ENCODE peak calls at places on chromosomes 12 and 14, in eight cellular contexts. Y, K, I, G, X, S, D and A are unnamed samples.

GRCh38 chr14:62269204-62269603 is 507.0 kb downstream of the SNAPC1 start:
- DNase-seq in Y (peak), K (no peak), I (no peak), G (no peak), X (peak), S (no peak), D (peak), A (no peak)

GRCh38 chr14:23137221-23138172 is 18.4 kb upstream of the CEBPE start:
- DNase-seq in Y (no peak), K (no peak), I (no peak), G (no peak), X (no peak), S (no peak), D (no peak), A (no peak)

GRCh38 chr12:107442593-107442992 is 243.0 kb upstream of the PWP1 start:
- DNase-seq in Y (no peak), K (no peak), I (no peak), G (no peak), X (peak), S (no peak), D (peak), A (no peak)

GRCh38 chr14:34180428-34180827 is 229.6 kb upstream of the EGLN3 start:
- DNase-seq in Y (no peak), K (no peak), I (no peak), G (no peak), X (no peak), S (no peak), D (no peak), A (no peak)

GRCh38 chr12:122614839-122615238 is 87.8 kb downstream of the KNTC1 start:
- DNase-seq in Y (no peak), K (no peak), I (no peak), G (no peak), X (peak), S (no peak), D (peak), A (no peak)

GRCh38 chr12:46369474-46370379 is 2.8 kb downstream of the SLC38A2 start:
- DNase-seq in Y (no peak), K (no peak), I (no peak), G (no peak), X (no peak), S (no peak), D (no peak), A (no peak)

GRCh38 chr12:52367876-52368275 is 595 bp upstream of the KRT85 start:
- DNase-seq in Y (no peak), K (peak), I (no peak), G (no peak), X (no peak), S (no peak), D (no peak), A (no peak)

GRCh38 chr12:591571-592505 is 71.4 kb downstream of the NINJ2 start:
- DNase-seq in Y (no peak), K (no peak), I (no peak), G (no peak), X (no peak), S (no peak), D (no peak), A (no peak)

GRCh38 chr12:46402451-46402850 is 29.9 kb upstream of the SLC38A2 start:
- DNase-seq in Y (no peak), K (no peak), I (no peak), G (no peak), X (peak), S (no peak), D (peak), A (no peak)

GRCh38 chr12:124742111-124742510 is 121.6 kb downstream of the SCARB1 start:
- DNase-seq in Y (no peak), K (no peak), I (no peak), G (no peak), X (no peak), S (no peak), D (no peak), A (no peak)

GRCh38 chr12:44247588-44247987 is 411.7 kb downstream of the TMEM117 start:
- DNase-seq in Y (peak), K (no peak), I (no peak), G (no peak), X (no peak), S (peak), D (no peak), A (no peak)
- TF ChIP-seq CTCF in Y (no peak), K (no peak), I (no peak), G (no peak), X (no peak), S (peak), D (no peak), A (no peak)

GRCh38 chr14:100028990-100029677 is 36.1 kb upstream of the EVL start:
- DNase-seq in Y (no peak), K (no peak), I (no peak), G (no peak), X (peak), S (no peak), D (peak), A (no peak)

GRCh38 chr14:100030441-100031153 is 34.6 kb upstream of the EVL start:
- DNase-seq in Y (no peak), K (no peak), I (no peak), G (peak), X (peak), S (no peak), D (peak), A (no peak)

GRCh38 chr14:100032749-100033148 is 32.5 kb upstream of the EVL start:
- DNase-seq in Y (no peak), K (no peak), I (no peak), G (no peak), X (no peak), S (no peak), D (no peak), A (no peak)

GRCh38 chr14:100033347-100034052 is 31.7 kb upstream of the EVL start:
- DNase-seq in Y (no peak), K (no peak), I (no peak), G (no peak), X (no peak), S (no peak), D (no peak), A (no peak)

DNA sequence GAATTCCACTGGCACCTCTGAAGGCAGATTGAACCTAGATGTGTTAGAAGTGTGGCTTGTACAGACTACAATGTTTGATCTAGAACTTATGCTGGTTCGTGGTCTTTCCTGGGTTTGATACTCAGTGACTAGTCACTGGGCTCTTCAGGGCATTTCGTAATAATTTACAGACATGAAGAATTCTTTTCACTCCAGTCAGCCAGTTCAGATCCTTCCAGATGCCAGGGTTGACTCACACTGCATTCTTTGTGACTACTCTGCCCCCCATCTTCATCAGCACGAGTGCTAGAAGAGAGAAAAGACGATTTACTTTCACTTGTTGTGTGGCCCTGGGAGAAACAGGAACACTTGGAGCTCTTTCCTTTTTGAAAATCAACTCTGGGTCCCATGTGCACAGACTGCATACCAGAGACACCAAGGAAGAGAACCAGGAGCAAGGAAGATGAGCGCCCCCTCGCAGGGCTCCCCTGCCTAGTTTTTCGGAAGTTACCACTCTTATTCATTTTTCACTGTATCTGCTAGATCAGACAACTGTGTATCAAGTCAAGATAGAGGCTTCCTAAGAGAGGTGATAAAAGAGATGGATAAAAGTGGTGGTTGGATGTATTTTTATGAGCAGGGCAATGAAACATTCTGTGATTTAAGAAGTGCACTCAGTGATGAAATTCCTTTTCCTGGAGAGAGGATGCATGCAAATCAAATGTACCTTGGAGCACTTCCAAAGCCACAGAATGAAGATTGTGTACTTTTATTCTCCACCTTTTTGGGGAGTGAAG is 33.5 kb upstream of the EVL start:
- DNase-seq in Y (no peak), K (peak), I (no peak), G (peak), X (peak), S (no peak), D (peak), A (no peak)
- TF ChIP-seq CTCF in Y (no peak), K (no peak), I (no peak), G (peak), X (no peak), S (no peak), D (peak), A (no peak)

DNA sequence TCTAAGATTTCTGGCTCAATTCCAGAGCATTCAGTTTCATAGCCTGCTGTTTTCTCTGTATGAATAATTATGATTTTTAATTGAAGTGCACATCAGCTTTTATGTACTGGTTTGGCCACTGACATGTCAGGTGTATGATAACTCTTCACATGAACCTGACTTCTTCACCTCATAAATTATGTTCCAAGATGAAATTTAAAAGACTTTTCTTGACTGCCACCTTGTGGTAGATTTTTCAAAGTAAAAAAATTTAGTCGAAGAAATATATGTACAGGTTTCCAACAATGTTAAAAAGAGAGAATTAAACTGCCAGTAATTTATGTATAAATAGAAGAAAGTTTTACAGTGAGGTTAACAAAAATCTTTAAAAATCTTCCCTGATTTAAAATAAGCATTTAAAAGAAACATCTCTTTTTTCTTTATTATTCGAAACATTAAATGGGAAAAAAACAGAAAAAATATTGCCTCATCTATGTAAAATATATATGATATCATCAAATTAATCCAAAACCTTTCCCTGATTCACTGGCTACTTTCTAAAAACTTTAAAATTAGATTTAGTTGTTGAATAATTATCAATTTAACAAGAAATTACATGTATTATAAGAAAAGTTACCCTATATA is 124.9 kb upstream of the ATXN7L3B start:
- DNase-seq in Y (no peak), K (no peak), I (no peak), G (no peak), X (peak), S (no peak), D (peak), A (no peak)
- TF ChIP-seq CTCF in Y (peak), K (peak), I (peak), G (peak), X (peak), S (no peak), D (peak), A (no peak)

GRCh38 chr14:65286443-65286842 is 126.1 kb upstream of the FUT8 start:
- DNase-seq in Y (peak), K (no peak), I (no peak), G (no peak), X (no peak), S (no peak), D (no peak), A (peak)
- TF ChIP-seq CTCF in Y (peak), K (no peak), I (no peak), G (no peak), X (peak), S (no peak), D (no peak), A (peak)

DNA sequence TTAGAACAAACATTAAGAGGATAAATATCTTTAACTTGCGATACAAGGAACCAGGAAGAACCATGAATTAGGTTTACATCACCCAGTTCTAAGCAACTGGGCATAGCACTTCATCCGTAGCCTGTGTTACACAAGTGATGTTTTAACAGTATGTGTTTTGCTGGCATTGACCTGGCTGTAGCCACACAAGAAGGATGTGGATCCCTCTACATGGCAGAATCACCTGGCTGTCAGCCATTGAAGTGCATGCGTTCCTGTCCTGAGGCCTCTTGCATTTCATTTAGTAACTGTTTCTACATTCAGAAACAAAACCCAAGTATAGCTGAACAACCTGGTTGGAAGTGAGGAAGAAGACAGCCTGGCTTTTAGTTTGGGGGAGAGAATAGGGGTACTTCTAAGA is 72.2 kb downstream of the TGFB3 start:
- DNase-seq in Y (no peak), K (no peak), I (no peak), G (no peak), X (no peak), S (no peak), D (no peak), A (no peak)
- TF ChIP-seq CTCF in Y (no peak), K (no peak), I (no peak), G (no peak), X (no peak), S (no peak), D (no peak), A (no peak)

DNA sequence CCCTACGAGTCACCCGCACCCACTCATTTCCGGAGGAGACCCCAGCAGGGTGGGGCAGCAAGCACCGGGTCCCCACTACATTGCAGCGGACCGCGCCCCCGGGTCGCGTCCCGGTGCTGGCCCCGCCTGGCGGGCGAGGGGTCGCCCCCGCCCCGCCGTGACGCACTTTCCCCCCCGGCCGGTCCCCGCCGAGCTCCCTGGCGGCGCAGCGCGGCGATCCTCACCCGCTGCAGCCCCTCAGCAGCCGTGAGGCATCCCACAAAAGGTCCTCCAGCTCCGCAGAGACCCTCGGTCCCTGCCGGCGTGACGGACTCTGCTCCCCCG is 106.0 kb downstream of the PRICKLE1 start:
- DNase-seq in Y (peak), K (peak), I (no peak), G (no peak), X (peak), S (peak), D (peak), A (peak)
- TF ChIP-seq CTCF in Y (no peak), K (no peak), I (no peak), G (no peak), X (no peak), S (no peak), D (no peak), A (no peak)

DNA sequence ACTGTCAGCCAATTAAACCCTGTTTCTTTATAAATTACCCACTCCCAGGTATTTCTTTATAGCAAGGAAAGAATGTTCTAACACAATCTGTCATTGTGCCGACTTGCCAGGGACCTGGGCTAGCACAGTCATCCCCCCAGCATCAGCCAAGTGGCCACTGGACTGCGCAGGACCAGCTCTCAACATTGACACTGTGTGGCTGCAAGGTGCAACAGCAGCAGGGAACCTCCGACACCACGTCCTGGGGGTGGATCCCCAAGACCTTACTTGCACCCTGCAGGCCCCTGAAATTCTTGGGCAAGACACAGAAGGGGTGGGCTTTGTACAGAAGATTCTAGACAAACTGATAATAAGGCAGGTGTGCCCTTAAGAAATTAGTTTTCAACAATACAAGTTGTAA is 309.5 kb downstream of the GLT1D1 start:
- DNase-seq in Y (no peak), K (no peak), I (no peak), G (no peak), X (no peak), S (no peak), D (no peak), A (no peak)
- TF ChIP-seq CTCF in Y (no peak), K (no peak), I (no peak), G (no peak), X (no peak), S (peak), D (no peak), A (no peak)

GRCh38 chr12:21662122-21662792 is 4.6 kb upstream of the LDHB start:
- DNase-seq in Y (peak), K (no peak), I (no peak), G (no peak), X (no peak), S (no peak), D (no peak), A (no peak)

GRCh38 chr12:21656931-21657335 is 709 bp downstream of the LDHB start:
- DNase-seq in Y (peak), K (peak), I (no peak), G (peak), X (peak), S (no peak), D (peak), A (peak)

GRCh38 chr12:21657336-21658077 is at the start of gene LDHB:
- DNase-seq in Y (peak), K (peak), I (peak), G (peak), X (peak), S (peak), D (peak), A (peak)

GRCh38 chr12:21655594-21655993 is 2.0 kb downstream of the LDHB start:
- DNase-seq in Y (no peak), K (no peak), I (no peak), G (no peak), X (no peak), S (no peak), D (no peak), A (no peak)

GRCh38 chr12:21659383-21659782 is 1.7 kb upstream of the LDHB start:
- DNase-seq in Y (no peak), K (no peak), I (no peak), G (no peak), X (no peak), S (no peak), D (no peak), A (no peak)
- TF ChIP-seq CTCF in Y (peak), K (no peak), I (peak), G (no peak), X (no peak), S (no peak), D (no peak), A (no peak)